ENCODE peak calls at places on chromosomes 13 and 19, in nine cellular contexts. One of them, this sample, is unnamed.

GRCh38 chr13:110841846-110842245 is 73.0 kb downstream of the ANKRD10 start:
- DNase-seq in EH: peak; percentile 43
- DNase-seq in NCI-H1105: no peak
- DNase-seq in type B pancreatic cell: no peak
- DNase-seq in stimulated activated CD8-positive, alpha-beta memory T cell treated with anti-CD3 and anti-CD28 coated beads, Interleukin-7, amount 100 ng/mL, for 24 hours: no peak
- DNase-seq in CD4-positive, alpha-beta T cell: no peak
- DNase-seq in NCI-H1092 treated with DMSO at 0.1 percent for 48 hours: no peak
- DNase-seq in DMS53: no peak
- DNase-seq in HT-29: no peak
- DNase-seq in this sample: no peak

GRCh38 chr19:32318884-32319520 is 26.4 kb upstream of the ZNF507 start:
- DNase-seq in EH: peak; percentile 20
- DNase-seq in NCI-H1105: no peak
- DNase-seq in type B pancreatic cell: no peak
- DNase-seq in stimulated activated CD8-positive, alpha-beta memory T cell treated with anti-CD3 and anti-CD28 coated beads, Interleukin-7, amount 100 ng/mL, for 24 hours: no peak
- DNase-seq in CD4-positive, alpha-beta T cell: no peak
- DNase-seq in NCI-H1092 treated with DMSO at 0.1 percent for 48 hours: no peak
- DNase-seq in DMS53: peak; percentile 19
- DNase-seq in HT-29: peak; percentile 46
- DNase-seq in this sample: no peak

GRCh38 chr19:45976180-45976579 is 2.5 kb upstream of the NOVA2 start:
- DNase-seq in EH: no peak
- DNase-seq in NCI-H1105: no peak
- DNase-seq in type B pancreatic cell: no peak
- DNase-seq in stimulated activated CD8-positive, alpha-beta memory T cell treated with anti-CD3 and anti-CD28 coated beads, Interleukin-7, amount 100 ng/mL, for 24 hours: no peak
- DNase-seq in CD4-positive, alpha-beta T cell: no peak
- DNase-seq in NCI-H1092 treated with DMSO at 0.1 percent for 48 hours: no peak
- DNase-seq in DMS53: peak; percentile 43
- DNase-seq in HT-29: no peak
- DNase-seq in this sample: no peak

GRCh38 chr13:108572782-108573211 is 56.6 kb upstream of the MYO16 start:
- DNase-seq in EH: no peak
- DNase-seq in NCI-H1105: no peak
- DNase-seq in type B pancreatic cell: no peak
- DNase-seq in stimulated activated CD8-positive, alpha-beta memory T cell treated with anti-CD3 and anti-CD28 coated beads, Interleukin-7, amount 100 ng/mL, for 24 hours: no peak
- DNase-seq in CD4-positive, alpha-beta T cell: no peak
- DNase-seq in NCI-H1092 treated with DMSO at 0.1 percent for 48 hours: no peak
- DNase-seq in DMS53: no peak
- DNase-seq in HT-29: peak; percentile 65
- DNase-seq in this sample: no peak

GRCh38 chr13:74444877-74445479 is 310.8 kb upstream of the KLF12 start:
- DNase-seq in EH: peak; percentile 17
- DNase-seq in NCI-H1105: no peak
- DNase-seq in type B pancreatic cell: no peak
- DNase-seq in stimulated activated CD8-positive, alpha-beta memory T cell treated with anti-CD3 and anti-CD28 coated beads, Interleukin-7, amount 100 ng/mL, for 24 hours: no peak
- DNase-seq in CD4-positive, alpha-beta T cell: no peak
- DNase-seq in NCI-H1092 treated with DMSO at 0.1 percent for 48 hours: no peak
- DNase-seq in DMS53: no peak
- DNase-seq in HT-29: peak; percentile 11
- DNase-seq in this sample: no peak

GRCh38 chr13:71067164-71067815 is 799.7 kb downstream of the DACH1 start:
- DNase-seq in EH: no peak
- DNase-seq in NCI-H1105: peak; percentile 1
- DNase-seq in type B pancreatic cell: no peak
- DNase-seq in stimulated activated CD8-positive, alpha-beta memory T cell treated with anti-CD3 and anti-CD28 coated beads, Interleukin-7, amount 100 ng/mL, for 24 hours: no peak
- DNase-seq in CD4-positive, alpha-beta T cell: no peak
- DNase-seq in NCI-H1092 treated with DMSO at 0.1 percent for 48 hours: no peak
- DNase-seq in DMS53: peak; percentile 4
- DNase-seq in HT-29: no peak
- DNase-seq in this sample: no peak

GRCh38 chr13:113464476-113464875 is 11.2 kb upstream of the ADPRHL1 start:
- DNase-seq in EH: no peak
- DNase-seq in NCI-H1105: no peak
- DNase-seq in type B pancreatic cell: no peak
- DNase-seq in stimulated activated CD8-positive, alpha-beta memory T cell treated with anti-CD3 and anti-CD28 coated beads, Interleukin-7, amount 100 ng/mL, for 24 hours: no peak
- DNase-seq in CD4-positive, alpha-beta T cell: no peak
- DNase-seq in NCI-H1092 treated with DMSO at 0.1 percent for 48 hours: no peak
- DNase-seq in DMS53: no peak
- DNase-seq in HT-29: no peak
- DNase-seq in this sample: no peak

GRCh38 chr13:39982745-39983144 is 327.3 kb downstream of the COG6 start:
- DNase-seq in EH: no peak
- DNase-seq in NCI-H1105: no peak
- DNase-seq in type B pancreatic cell: no peak
- DNase-seq in stimulated activated CD8-positive, alpha-beta memory T cell treated with anti-CD3 and anti-CD28 coated beads, Interleukin-7, amount 100 ng/mL, for 24 hours: no peak
- DNase-seq in CD4-positive, alpha-beta T cell: no peak
- DNase-seq in NCI-H1092 treated with DMSO at 0.1 percent for 48 hours: no peak
- DNase-seq in DMS53: no peak
- DNase-seq in HT-29: no peak
- DNase-seq in this sample: no peak

GRCh38 chr19:50311723-50312635 is 17.2 kb downstream of the KCNC3 start:
- DNase-seq in EH: no peak
- DNase-seq in NCI-H1105: peak; percentile 60
- DNase-seq in type B pancreatic cell: no peak
- DNase-seq in stimulated activated CD8-positive, alpha-beta memory T cell treated with anti-CD3 and anti-CD28 coated beads, Interleukin-7, amount 100 ng/mL, for 24 hours: no peak
- DNase-seq in CD4-positive, alpha-beta T cell: no peak
- DNase-seq in NCI-H1092 treated with DMSO at 0.1 percent for 48 hours: no peak
- DNase-seq in DMS53: peak; percentile 63
- DNase-seq in HT-29: no peak
- DNase-seq in this sample: no peak

GRCh38 chr13:43663474-43664090 is 123.2 kb downstream of the ENOX1 start:
- DNase-seq in EH: peak; percentile 78
- DNase-seq in NCI-H1105: no peak
- DNase-seq in type B pancreatic cell: no peak
- DNase-seq in stimulated activated CD8-positive, alpha-beta memory T cell treated with anti-CD3 and anti-CD28 coated beads, Interleukin-7, amount 100 ng/mL, for 24 hours: no peak
- DNase-seq in CD4-positive, alpha-beta T cell: no peak
- DNase-seq in NCI-H1092 treated with DMSO at 0.1 percent for 48 hours: no peak
- DNase-seq in DMS53: no peak
- DNase-seq in HT-29: peak; percentile 22
- DNase-seq in this sample: no peak

GRCh38 chr13:112688560-112689497 is 1.0 kb upstream of the ATP11A start:
- DNase-seq in EH: peak; percentile 15
- DNase-seq in NCI-H1105: no peak
- DNase-seq in type B pancreatic cell: no peak
- DNase-seq in stimulated activated CD8-positive, alpha-beta memory T cell treated with anti-CD3 and anti-CD28 coated beads, Interleukin-7, amount 100 ng/mL, for 24 hours: no peak
- DNase-seq in CD4-positive, alpha-beta T cell: no peak
- DNase-seq in NCI-H1092 treated with DMSO at 0.1 percent for 48 hours: no peak
- DNase-seq in DMS53: peak; percentile 44
- DNase-seq in HT-29: no peak
- DNase-seq in this sample: peak; percentile 71

GRCh38 chr13:107216046-107216715 is 648.2 kb upstream of the ARGLU1 start:
- DNase-seq in EH: no peak
- DNase-seq in NCI-H1105: peak; percentile 14
- DNase-seq in type B pancreatic cell: no peak
- DNase-seq in stimulated activated CD8-positive, alpha-beta memory T cell treated with anti-CD3 and anti-CD28 coated beads, Interleukin-7, amount 100 ng/mL, for 24 hours: no peak
- DNase-seq in CD4-positive, alpha-beta T cell: no peak
- DNase-seq in NCI-H1092 treated with DMSO at 0.1 percent for 48 hours: no peak
- DNase-seq in DMS53: peak; percentile 23
- DNase-seq in HT-29: no peak
- DNase-seq in this sample: no peak

GRCh38 chr13:20337894-20338551 is 105.9 kb upstream of the GJB6 start:
- DNase-seq in EH: no peak
- DNase-seq in NCI-H1105: no peak
- DNase-seq in type B pancreatic cell: no peak
- DNase-seq in stimulated activated CD8-positive, alpha-beta memory T cell treated with anti-CD3 and anti-CD28 coated beads, Interleukin-7, amount 100 ng/mL, for 24 hours: no peak
- DNase-seq in CD4-positive, alpha-beta T cell: no peak
- DNase-seq in NCI-H1092 treated with DMSO at 0.1 percent for 48 hours: no peak
- DNase-seq in DMS53: no peak
- DNase-seq in HT-29: no peak
- DNase-seq in this sample: no peak

GRCh38 chr19:27758626-27759505 is 1454.1 kb downstream of the UQCRFS1 start:
- DNase-seq in EH: no peak
- DNase-seq in NCI-H1105: no peak
- DNase-seq in type B pancreatic cell: no peak
- DNase-seq in stimulated activated CD8-positive, alpha-beta memory T cell treated with anti-CD3 and anti-CD28 coated beads, Interleukin-7, amount 100 ng/mL, for 24 hours: no peak
- DNase-seq in CD4-positive, alpha-beta T cell: no peak
- DNase-seq in NCI-H1092 treated with DMSO at 0.1 percent for 48 hours: no peak
- DNase-seq in DMS53: no peak
- DNase-seq in HT-29: no peak
- DNase-seq in this sample: no peak

GRCh38 chr19:45560038-45560437 is 24.6 kb downstream of the OPA3 start:
- DNase-seq in EH: no peak
- DNase-seq in NCI-H1105: no peak
- DNase-seq in type B pancreatic cell: no peak
- DNase-seq in stimulated activated CD8-positive, alpha-beta memory T cell treated with anti-CD3 and anti-CD28 coated beads, Interleukin-7, amount 100 ng/mL, for 24 hours: no peak
- DNase-seq in CD4-positive, alpha-beta T cell: no peak
- DNase-seq in NCI-H1092 treated with DMSO at 0.1 percent for 48 hours: no peak
- DNase-seq in DMS53: no peak
- DNase-seq in HT-29: no peak
- DNase-seq in this sample: no peak

GRCh38 chr13:31896427-31896826 is 135.1 kb upstream of the FRY start:
- DNase-seq in EH: peak; percentile 96
- DNase-seq in NCI-H1105: no peak
- DNase-seq in type B pancreatic cell: no peak
- DNase-seq in stimulated activated CD8-positive, alpha-beta memory T cell treated with anti-CD3 and anti-CD28 coated beads, Interleukin-7, amount 100 ng/mL, for 24 hours: no peak
- DNase-seq in CD4-positive, alpha-beta T cell: no peak
- DNase-seq in NCI-H1092 treated with DMSO at 0.1 percent for 48 hours: no peak
- DNase-seq in DMS53: no peak
- DNase-seq in HT-29: no peak
- DNase-seq in this sample: no peak

GRCh38 chr19:12495002-12495802 is 10.6 kb upstream of the ZNF709 start:
- DNase-seq in EH: peak; percentile 91
- DNase-seq in NCI-H1105: peak; percentile 97
- DNase-seq in type B pancreatic cell: peak; percentile 91
- DNase-seq in stimulated activated CD8-positive, alpha-beta memory T cell treated with anti-CD3 and anti-CD28 coated beads, Interleukin-7, amount 100 ng/mL, for 24 hours: peak; percentile 76
- DNase-seq in CD4-positive, alpha-beta T cell: peak; percentile 89
- DNase-seq in NCI-H1092 treated with DMSO at 0.1 percent for 48 hours: peak; percentile 95
- DNase-seq in DMS53: peak; percentile 97
- DNase-seq in HT-29: peak; percentile 87
- DNase-seq in this sample: peak; percentile 87

GRCh38 chr19:16527971-16528521 is 14.2 kb downstream of the CHERP start:
- DNase-seq in EH: peak; percentile 19
- DNase-seq in NCI-H1105: no peak
- DNase-seq in type B pancreatic cell: no peak
- DNase-seq in stimulated activated CD8-positive, alpha-beta memory T cell treated with anti-CD3 and anti-CD28 coated beads, Interleukin-7, amount 100 ng/mL, for 24 hours: no peak
- DNase-seq in CD4-positive, alpha-beta T cell: peak; percentile 18
- DNase-seq in NCI-H1092 treated with DMSO at 0.1 percent for 48 hours: no peak
- DNase-seq in DMS53: peak; percentile 26
- DNase-seq in HT-29: peak; percentile 19
- DNase-seq in this sample: no peak

GRCh38 chr13:30576528-30576927 is 41.2 kb upstream of the USPL1 start:
- DNase-seq in EH: peak; percentile 58
- DNase-seq in NCI-H1105: peak; percentile 46
- DNase-seq in type B pancreatic cell: no peak
- DNase-seq in stimulated activated CD8-positive, alpha-beta memory T cell treated with anti-CD3 and anti-CD28 coated beads, Interleukin-7, amount 100 ng/mL, for 24 hours: no peak
- DNase-seq in CD4-positive, alpha-beta T cell: peak; percentile 33
- DNase-seq in NCI-H1092 treated with DMSO at 0.1 percent for 48 hours: no peak
- DNase-seq in DMS53: no peak
- DNase-seq in HT-29: peak; percentile 90
- DNase-seq in this sample: no peak

GRCh38 chr13:99408703-99409000 is 92.6 kb upstream of the TM9SF2 start:
- DNase-seq in EH: no peak
- DNase-seq in NCI-H1105: no peak
- DNase-seq in type B pancreatic cell: no peak
- DNase-seq in stimulated activated CD8-positive, alpha-beta memory T cell treated with anti-CD3 and anti-CD28 coated beads, Interleukin-7, amount 100 ng/mL, for 24 hours: no peak
- DNase-seq in CD4-positive, alpha-beta T cell: no peak
- DNase-seq in NCI-H1092 treated with DMSO at 0.1 percent for 48 hours: no peak
- DNase-seq in DMS53: no peak
- DNase-seq in HT-29: no peak
- DNase-seq in this sample: no peak

GRCh38 chr13:80168089-80168850 is 172.7 kb downstream of the SPRY2 start:
- DNase-seq in EH: peak; percentile 64
- DNase-seq in NCI-H1105: no peak
- DNase-seq in type B pancreatic cell: no peak
- DNase-seq in stimulated activated CD8-positive, alpha-beta memory T cell treated with anti-CD3 and anti-CD28 coated beads, Interleukin-7, amount 100 ng/mL, for 24 hours: no peak
- DNase-seq in CD4-positive, alpha-beta T cell: no peak
- DNase-seq in NCI-H1092 treated with DMSO at 0.1 percent for 48 hours: no peak
- DNase-seq in DMS53: no peak
- DNase-seq in HT-29: no peak
- DNase-seq in this sample: peak; percentile 48

GRCh38 chr19:16915734-16916133 is 26.9 kb downstream of the F2RL3 start:
- DNase-seq in EH: no peak
- DNase-seq in NCI-H1105: no peak
- DNase-seq in type B pancreatic cell: no peak
- DNase-seq in stimulated activated CD8-positive, alpha-beta memory T cell treated with anti-CD3 and anti-CD28 coated beads, Interleukin-7, amount 100 ng/mL, for 24 hours: no peak
- DNase-seq in CD4-positive, alpha-beta T cell: no peak
- DNase-seq in NCI-H1092 treated with DMSO at 0.1 percent for 48 hours: no peak
- DNase-seq in DMS53: no peak
- DNase-seq in HT-29: no peak
- DNase-seq in this sample: no peak

This sample was measured in CD14-positive monocyte.